ENCODE peak calls at places on chromosomes 12 and 14, in six cellular contexts. R, O, J, U, L and E are unnamed samples.

GRCh38 chr14:59359451-59360124 is 105.6 kb downstream of the GPR135 start:
- DNase-seq in R (no peak), O (no peak), J (no peak), U (no peak), L (no peak), E (no peak)

GRCh38 chr12:131282292-131283080 is 328.8 kb downstream of the ADGRD1 start:
- DNase-seq in R (no peak), O (no peak), J (no peak), U (no peak), L (peak), E (no peak)

GRCh38 chr12:104571328-104571727 is 114.6 kb downstream of the CHST11 start:
- DNase-seq in R (no peak), O (no peak), J (no peak), U (no peak), L (no peak), E (no peak)

GRCh38 chr12:52634266-52635056 is 16.1 kb upstream of the KRT73 start:
- DNase-seq in R (no peak), O (no peak), J (no peak), U (no peak), L (no peak), E (no peak)

GRCh38 chr14:51873221-51873893 is 12.9 kb downstream of the GNG2 start:
- DNase-seq in R (peak), O (no peak), J (peak), U (no peak), L (no peak), E (no peak)

GRCh38 chr12:24954261-24954660 is 5.4 kb upstream of the BCAT1 start:
- DNase-seq in R (no peak), O (no peak), J (no peak), U (no peak), L (no peak), E (no peak)

GRCh38 chr14:71665157-71665556 is 267.1 kb upstream of the RGS6 start:
- DNase-seq in R (peak), O (no peak), J (peak), U (no peak), L (no peak), E (no peak)

GRCh38 chr12:110317921-110318320 is 36.9 kb downstream of the ATP2A2 start:
- DNase-seq in R (no peak), O (no peak), J (peak), U (no peak), L (no peak), E (no peak)

GRCh38 chr14:105879867-105880561 is 353.6 kb downstream of the TMEM121 start:
- DNase-seq in R (no peak), O (no peak), J (no peak), U (no peak), L (peak), E (no peak)

GRCh38 chr12:6188954-6189353 is 11.2 kb upstream of the CD9 start:
- DNase-seq in R (no peak), O (no peak), J (no peak), U (no peak), L (peak), E (no peak)

GRCh38 chr12:3150820-3151590 is 73.8 kb downstream of the TSPAN9 start:
- DNase-seq in R (no peak), O (no peak), J (peak), U (peak), L (peak), E (no peak)

GRCh38 chr14:65042731-65043372 is 56.2 kb downstream of the FNTB start:
- DNase-seq in R (no peak), O (no peak), J (no peak), U (no peak), L (no peak), E (no peak)

GRCh38 chr12:132554857-132555630 is 55.3 kb downstream of the LRCOL1 start:
- DNase-seq in R (no peak), O (no peak), J (no peak), U (no peak), L (no peak), E (no peak)

GRCh38 chr12:119338593-119339363 is 4.2 kb downstream of the CCDC60 start:
- DNase-seq in R (no peak), O (no peak), J (no peak), U (no peak), L (no peak), E (no peak)

GRCh38 chr12:68918960-68919359 is 14.0 kb downstream of the CPM start:
- DNase-seq in R (no peak), O (no peak), J (no peak), U (no peak), L (no peak), E (no peak)

GRCh38 chr12:5220835-5221234 is 177.2 kb downstream of the KCNA5 start:
- DNase-seq in R (no peak), O (no peak), J (no peak), U (no peak), L (no peak), E (no peak)

GRCh38 chr14:77590845-77591506 is 25.5 kb downstream of the SPTLC2 start:
- DNase-seq in R (no peak), O (no peak), J (no peak), U (no peak), L (no peak), E (no peak)

GRCh38 chr14:23926543-23926942 is 27.0 kb upstream of the DHRS4 start:
- DNase-seq in R (no peak), O (no peak), J (no peak), U (no peak), L (no peak), E (no peak)

GRCh38 chr12:105492591-105492990 is 162.1 kb downstream of the C12orf75 start:
- DNase-seq in R (no peak), O (no peak), J (peak), U (no peak), L (no peak), E (no peak)

GRCh38 chr14:77055981-77056380 is 27.5 kb upstream of the IRF2BPL start:
- DNase-seq in R (no peak), O (no peak), J (no peak), U (peak), L (peak), E (no peak)

GRCh38 chr14:93880025-93880820 is 46.9 kb upstream of the FAM181A start:
- DNase-seq in R (no peak), O (no peak), J (no peak), U (no peak), L (no peak), E (no peak)

GRCh38 chr14:74955229-74955999 is at the start of gene PGF:
- DNase-seq in R (peak), O (no peak), J (no peak), U (peak), L (peak), E (no peak)

GRCh38 chr14:21057803-21058675 is at the start of gene RNASE8:
- DNase-seq in R (no peak), O (no peak), J (no peak), U (no peak), L (no peak), E (no peak)

GRCh38 chr14:77524536-77524935 is 25.9 kb upstream of the ISM2 start:
- DNase-seq in R (no peak), O (no peak), J (no peak), U (no peak), L (no peak), E (no peak)

GRCh38 chr12:12432373-12432772 is 75.5 kb downstream of the BORCS5 start:
- DNase-seq in R (no peak), O (no peak), J (no peak), U (no peak), L (no peak), E (no peak)

GRCh38 chr14:90827919-90828610 is 11.8 kb upstream of the TTC7B start:
- DNase-seq in R (peak), O (peak), J (peak), U (peak), L (peak), E (peak)

GRCh38 chr12:111636209-111636928 is 37.3 kb upstream of the ATXN2 start:
- DNase-seq in R (no peak), O (no peak), J (peak), U (peak), L (peak), E (no peak)

GRCh38 chr14:85531141-85531593 is 1.2 kb downstream of the FLRT2 start:
- DNase-seq in R (peak), O (no peak), J (no peak), U (peak), L (peak), E (no peak)

GRCh38 chr12:29901585-29901984 is 117.8 kb upstream of the TMTC1 start:
- DNase-seq in R (no peak), O (no peak), J (no peak), U (no peak), L (no peak), E (no peak)

GRCh38 chr12:113420996-113421595 is 1.1 kb upstream of the SDSL start:
- DNase-seq in R (no peak), O (no peak), J (no peak), U (no peak), L (peak), E (no peak)

GRCh38 chr12:76033116-76034001 is 1.8 kb upstream of the PHLDA1 start:
- DNase-seq in R (peak), O (no peak), J (no peak), U (no peak), L (no peak), E (no peak)

GRCh38 chr14:67571991-67572323 is 28.1 kb downstream of the PIGH start:
- DNase-seq in R (no peak), O (no peak), J (no peak), U (no peak), L (peak), E (no peak)

GRCh38 chr12:125100551-125101434 is 35.6 kb downstream of the AACS start:
- DNase-seq in R (no peak), O (no peak), J (no peak), U (no peak), L (no peak), E (no peak)

GRCh38 chr12:25276199-25276937 is 25.6 kb upstream of the KRAS start:
- DNase-seq in R (peak), O (no peak), J (peak), U (no peak), L (no peak), E (no peak)

GRCh38 chr14:54529811-54530210 is 20.1 kb downstream of the CGRRF1 start:
- DNase-seq in R (no peak), O (no peak), J (no peak), U (no peak), L (no peak), E (no peak)

GRCh38 chr12:1670815-1671268 is 20.0 kb upstream of the ADIPOR2 start:
- DNase-seq in R (no peak), O (no peak), J (no peak), U (no peak), L (no peak), E (no peak)

GRCh38 chr14:99038401-99038800 is 233.6 kb downstream of the BCL11B start:
- DNase-seq in R (no peak), O (no peak), J (no peak), U (no peak), L (no peak), E (no peak)